ENCODE peak calls at places on chromosomes 7 and 10, in nine cellular contexts. K, C, H, P, D, A, V, B and R are unnamed samples. For H3K4me1, the result is how much of the 10 kb centered on the place peaks cover.

GRCh38 chr7:157715071-157715937 is 378.5 kb downstream of the DNAJB6 start:
- DNase-seq in K (no peak), H (no peak), P (no peak), V (no peak), B (no peak), D (no peak), A (no peak), C (no peak), R (peak)

GRCh38 chr7:139570119-139570518 is 46.6 kb downstream of the CLEC2L start:
- DNase-seq in H (no peak), D (no peak), B (no peak), C (no peak), P (no peak), V (no peak), A (no peak), K (no peak), R (no peak)

GRCh38 chr10:28094121-28094520 is 95.2 kb upstream of the ODAD2 start:
- DNase-seq in A (no peak), P (no peak), B (no peak), C (no peak), H (no peak), V (no peak), D (no peak), K (no peak), R (no peak)

GRCh38 chr7:105473163-105473562 is 48.9 kb downstream of the PUS7 start:
- DNase-seq in D (no peak), V (no peak), K (no peak), C (no peak), A (no peak), H (no peak), P (no peak), B (peak), R (no peak)

GRCh38 chr7:83579740-83580139 is 69.2 kb downstream of the SEMA3E start:
- DNase-seq in V (no peak), K (no peak), P (no peak), C (no peak), H (no peak), D (no peak), A (peak), B (peak), R (no peak)

GRCh38 chr7:155412416-155413253 is 45.3 kb upstream of the EN2 start:
- DNase-seq in K (peak), P (no peak), V (peak), C (peak), B (peak), D (no peak), H (peak), A (peak), R (no peak)

GRCh38 chr7:138962561-138963270 is 18.5 kb downstream of the KIAA1549 start:
- DNase-seq in V (no peak), B (no peak), K (no peak), D (no peak), P (no peak), H (no peak), A (no peak), C (no peak), R (no peak)

GRCh38 chr7:70681847-70682350 is 450.0 kb upstream of the GALNT17 start:
- DNase-seq in A (no peak), D (no peak), V (peak), P (no peak), H (no peak), K (no peak), B (no peak), C (no peak), R (no peak)

GRCh38 chr7:29115130-29115529 is 31.2 kb downstream of the CPVL start:
- DNase-seq in D (no peak), H (no peak), K (no peak), C (no peak), P (no peak), A (no peak), B (no peak), V (no peak), R (no peak)

GRCh38 chr10:71719464-71720303 is at the start of gene C10orf105:
- DNase-seq in C (no peak), B (no peak), P (no peak), A (no peak), H (no peak), K (no peak), D (no peak), V (no peak), R (no peak)

GRCh38 chr10:16948335-16948734 is 131.1 kb upstream of the RSU1 start:
- DNase-seq in A (no peak), K (no peak), P (no peak), B (no peak), D (no peak), C (no peak), H (no peak), V (no peak), R (no peak)

GRCh38 chr10:96292971-96293909 is 11.0 kb upstream of the DNTT start:
- DNase-seq in V (peak), B (peak), A (peak), K (peak), C (peak), H (peak), D (no peak), P (no peak), R (no peak)

GRCh38 chr10:32149257-32149955 is 93.2 kb upstream of the KIF5B start:
- DNase-seq in A (peak), C (peak), H (peak), D (peak), K (peak), B (peak), V (no peak), P (peak), R (peak)

GRCh38 chr10:121084029-121084674 is 233.0 kb downstream of the WDR11 start:
- DNase-seq in V (no peak), D (no peak), P (no peak), H (no peak), K (no peak), A (no peak), C (no peak), B (no peak), R (no peak)

GRCh38 chr10:113103131-113103830 is 153.2 kb downstream of the TCF7L2 start:
- DNase-seq in H (no peak), V (no peak), P (no peak), K (no peak), A (no peak), B (peak), C (no peak), D (no peak), R (no peak)

DNA sequence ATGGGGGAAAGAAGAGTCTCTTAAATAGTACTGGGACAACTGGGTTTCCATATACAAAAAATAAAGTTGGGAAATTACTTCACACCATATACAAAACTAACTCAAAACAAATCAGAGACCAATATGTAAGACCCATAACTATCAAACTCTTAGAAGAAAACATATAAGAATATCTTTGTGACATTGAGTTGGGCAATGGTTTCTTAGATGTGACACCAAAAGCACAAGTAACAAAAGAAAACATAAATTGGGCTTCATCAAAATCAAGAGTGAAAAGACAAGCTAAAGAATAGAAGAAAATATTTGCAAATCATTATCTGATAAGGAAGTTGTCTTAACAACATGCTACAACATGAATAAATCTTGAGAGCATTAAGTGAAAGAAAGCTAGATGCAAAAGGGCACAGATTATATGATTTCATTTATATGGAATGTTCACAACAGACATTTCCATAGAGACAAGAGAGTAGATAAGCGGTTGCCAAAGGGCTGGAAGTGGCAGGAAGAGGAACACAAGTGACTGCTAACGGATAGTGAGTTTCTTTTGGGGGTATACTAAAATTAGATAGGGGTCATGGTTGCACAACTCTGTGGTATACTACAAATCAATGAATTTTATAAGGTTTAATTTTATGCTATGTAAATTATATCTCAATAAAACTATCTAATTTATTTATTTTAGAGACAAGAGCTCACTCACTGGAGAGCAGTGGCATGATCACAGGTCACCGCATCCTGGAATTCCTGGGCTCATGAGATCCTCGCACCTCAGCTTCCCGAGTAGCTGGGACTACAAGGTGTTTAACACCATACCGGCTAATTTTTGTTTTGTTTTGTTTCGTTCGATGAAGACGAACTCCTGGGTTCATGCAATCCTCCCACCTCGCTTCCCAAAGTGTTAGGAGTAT is 35.4 kb downstream of the JMJD1C start:
- DNase-seq in V (no peak), D (no peak), H (no peak), K (no peak), C (no peak), B (peak), A (peak), P (no peak), R (no peak)
- H3K4me1 ChIP-seq in V (under half), D (half or more), H (under half), K (under half), C (half or more), B (under half), A (half or more), P (under half), R (under half)

DNA sequence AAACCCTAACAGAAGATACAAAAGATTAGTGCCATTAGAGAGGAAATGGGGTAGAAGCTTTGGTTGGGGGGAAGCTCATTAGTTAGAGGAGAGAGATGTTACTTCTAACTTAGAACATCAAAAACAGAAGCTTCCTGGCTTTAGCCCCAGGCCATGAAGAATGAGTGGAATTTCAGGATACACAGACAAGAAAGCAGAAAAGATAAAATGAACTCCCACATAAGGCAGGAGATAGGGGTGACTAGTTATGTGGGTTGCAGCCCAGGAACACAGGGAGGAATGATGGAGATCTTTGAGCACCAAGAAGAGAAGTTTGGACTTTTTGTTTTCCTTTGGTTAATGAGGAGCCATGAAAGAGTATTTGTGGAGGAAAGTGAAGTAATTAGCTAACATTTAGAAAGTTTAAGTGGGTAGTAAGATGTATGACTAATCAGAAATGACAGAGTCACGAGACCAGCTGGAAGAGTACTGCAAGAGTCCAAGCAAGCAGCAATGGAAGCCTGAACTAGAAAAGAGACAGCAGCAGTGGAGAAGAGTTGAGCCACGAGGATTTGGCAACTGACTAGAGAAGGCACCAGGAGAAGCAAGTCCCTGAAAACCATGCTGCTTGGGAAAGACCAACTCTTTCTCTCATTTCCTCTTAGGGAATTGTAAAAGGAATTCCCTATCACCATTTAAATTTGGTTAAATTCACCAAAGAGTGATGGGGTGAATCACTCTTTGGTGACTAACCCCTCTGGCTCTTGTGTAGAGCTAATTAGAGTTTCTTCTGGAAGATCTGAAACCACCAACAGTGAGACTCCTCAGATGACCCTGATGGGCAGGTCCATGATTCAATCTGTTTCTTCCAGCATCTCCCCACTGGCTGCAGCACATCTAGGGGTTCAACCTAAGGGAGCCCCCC is 131.9 kb downstream of the KCNMA1 start:
- DNase-seq in H (no peak), V (no peak), D (no peak), B (peak), P (no peak), C (no peak), K (no peak), A (no peak), R (no peak)
- H3K27ac ChIP-seq in H (peak), V (no peak), D (no peak), B (no peak), P (no peak), C (no peak), K (no peak), A (no peak), R (no peak)

GRCh38 chr10:116690356-116691078 is 51.8 kb downstream of the HSPA12A start:
- DNase-seq in C (peak), K (no peak), V (no peak), P (peak), B (peak), A (no peak), D (no peak), H (no peak), R (no peak)

GRCh38 chr10:116691079-116691398 is 51.3 kb downstream of the HSPA12A start:
- DNase-seq in H (no peak), C (peak), P (peak), B (no peak), D (no peak), K (no peak), V (no peak), A (no peak), R (peak)

GRCh38 chr10:116694253-116694926 is 48.0 kb downstream of the HSPA12A start:
- DNase-seq in P (no peak), D (no peak), H (no peak), A (no peak), C (no peak), V (no peak), K (no peak), B (no peak), R (no peak)

GRCh38 chr10:116691544-116692126 is 50.7 kb downstream of the HSPA12A start:
- DNase-seq in C (peak), B (peak), P (peak), V (no peak), A (no peak), K (no peak), H (no peak), D (peak), R (no peak)

GRCh38 chr10:116692225-116692624 is 50.1 kb downstream of the HSPA12A start:
- DNase-seq in K (no peak), H (no peak), V (no peak), P (peak), A (no peak), C (no peak), B (no peak), D (no peak), R (no peak)
- H3K4me3 ChIP-seq in K (no peak), H (no peak), V (no peak), P (no peak), A (no peak), C (no peak), B (no peak), D (no peak), R (no peak)

DNA sequence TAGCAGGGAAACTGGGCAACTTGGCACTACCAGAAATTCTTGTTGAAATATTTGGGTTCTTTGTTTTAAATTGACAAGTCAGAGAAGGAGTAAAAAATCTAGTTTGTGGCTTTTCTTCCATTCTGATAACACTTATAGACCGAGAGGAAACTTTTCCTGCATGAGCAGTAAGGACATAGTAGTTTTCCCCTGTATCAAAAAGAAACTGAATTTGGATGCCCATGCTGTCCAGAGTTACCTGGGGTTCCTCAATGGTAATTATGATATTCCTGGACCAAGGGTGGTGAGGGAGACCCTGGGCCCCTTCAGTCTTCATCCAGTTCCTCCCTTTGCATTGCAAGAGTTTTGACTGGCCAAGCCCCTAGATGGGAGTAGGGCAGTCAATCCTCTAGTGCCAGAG is 19.9 kb upstream of the STEAP2 start:
- DNase-seq in B (no peak), K (no peak), A (no peak), D (no peak), P (no peak), C (no peak), H (no peak), V (no peak), R (no peak)
- H3K4me1 ChIP-seq in B (under half), K (under half), A (under half), D (under half), P (under half), C (under half), H (under half), V (under half), R (under half)

GRCh38 chr10:127549009-127549408 is at the start of gene NPS:
- DNase-seq in P (no peak), D (no peak), A (no peak), C (no peak), V (no peak), B (no peak), K (no peak), H (no peak), R (no peak)
- H3K27ac ChIP-seq in P (no peak), D (no peak), A (no peak), C (no peak), V (no peak), B (no peak), K (no peak), H (no peak), R (no peak)